ENCODE peak calls at places on chromosome 2, in four cellular contexts. V, H, C and A are unnamed samples.
A peak's percentile ranks its signal among the peaks of the same experiment; 100 is the strongest.

GRCh38 chr2:174120346-174120745 is 128.0 kb downstream of the OLA1 start:
- DNase-seq in H (peak; percentile 4), C (no peak), V (no peak), A (no peak)

GRCh38 chr2:71951067-71951436 is 196.6 kb downstream of the CYP26B1 start:
- DNase-seq in H (no peak), V (no peak), C (no peak), A (no peak)

GRCh38 chr2:234273887-234274584 is 222.8 kb downstream of the ARL4C start:
- DNase-seq in V (no peak), C (no peak), H (no peak), A (no peak)

GRCh38 chr2:28359222-28360065 is 33.2 kb upstream of the FOSL2 start:
- DNase-seq in H (peak; percentile 75), C (peak; percentile 60), V (no peak), A (no peak)

GRCh38 chr2:33019796-33020195 is 73.0 kb downstream of the LTBP1 start:
- DNase-seq in C (no peak), V (no peak), H (no peak), A (no peak)

GRCh38 chr2:133812826-133813617 is 244.8 kb upstream of the NCKAP5 start:
- DNase-seq in V (no peak), H (no peak), C (no peak), A (no peak)

GRCh38 chr2:159939946-159940345 is 122.5 kb downstream of the PLA2R1 start:
- DNase-seq in C (no peak), H (peak; percentile 60), V (no peak), A (peak; percentile 42)

GRCh38 chr2:9846554-9846953 is 3.3 kb downstream of the TAF1B start:
- DNase-seq in H (no peak), V (no peak), C (no peak), A (no peak)

GRCh38 chr2:231673348-231673770 is 35.0 kb upstream of the PTMA start:
- DNase-seq in C (peak; percentile 85), V (no peak), H (peak; percentile 29), A (peak; percentile 45)

GRCh38 chr2:18988557-18989232 is 369.7 kb downstream of the OSR1 start:
- DNase-seq in H (no peak), C (no peak), V (no peak), A (no peak)

GRCh38 chr2:44200011-44200410 is 31.3 kb downstream of the PPM1B start:
- DNase-seq in C (no peak), H (no peak), V (no peak), A (no peak)

GRCh38 chr2:9548506-9548905 is 7.1 kb downstream of the ADAM17 start:
- DNase-seq in V (no peak), H (peak; percentile 73), C (no peak), A (peak; percentile 67)

GRCh38 chr2:132815522-132815921 is 145.5 kb upstream of the LYPD1 start:
- DNase-seq in C (no peak), H (no peak), V (no peak), A (no peak)

GRCh38 chr2:163856941-163857340 is 121.1 kb upstream of the FIGN start:
- DNase-seq in H (no peak), C (no peak), V (no peak), A (no peak)

GRCh38 chr2:30897539-30897938 is 90.3 kb upstream of the CAPN13 start:
- DNase-seq in H (no peak), C (no peak), V (no peak), A (no peak)

GRCh38 chr2:67585400-67585799 is 188.3 kb downstream of the ETAA1 start:
- DNase-seq in V (no peak), C (no peak), H (no peak), A (peak; percentile 64)

GRCh38 chr2:68885811-68886075 is 14.5 kb upstream of the BMP10 start:
- DNase-seq in V (no peak), C (no peak), H (no peak), A (no peak)

GRCh38 chr2:7089898-7090510 is 172.8 kb downstream of the RNF144A start:
- DNase-seq in H (no peak), C (no peak), V (no peak), A (no peak)

GRCh38 chr2:239289545-239289944 is 111.3 kb downstream of the HDAC4 start:
- DNase-seq in H (no peak), V (no peak), C (no peak), A (no peak)

GRCh38 chr2:51158236-51158635 is 126.3 kb upstream of the NRXN1 start:
- DNase-seq in V (no peak), C (no peak), H (no peak), A (no peak)

GRCh38 chr2:135743860-135744259 is 2.2 kb downstream of the UBXN4 start:
- DNase-seq in V (no peak), H (no peak), C (no peak), A (no peak)

GRCh38 chr2:222872551-222872950 is 11.7 kb downstream of the ACSL3 start:
- DNase-seq in C (no peak), V (no peak), H (no peak), A (no peak)

GRCh38 chr2:231348173-231348572 is 47.3 kb upstream of the B3GNT7 start:
- DNase-seq in C (no peak), H (no peak), V (no peak), A (no peak)

GRCh38 chr2:172399765-172400164 is 27.6 kb upstream of the ITGA6 start:
- DNase-seq in C (no peak), H (no peak), V (no peak), A (no peak)